ENCODE peak calls at places on chromosomes 2 and 18, in ten cellular contexts. One of them, this sample, is unnamed. For H3K27me3, the result is how much of the 10 kb centered on the place peaks cover.

GRCh38 chr18:48645427-48646002 is 106.7 kb downstream of the CTIF start:
- DNase-seq in effector memory CD4-positive, alpha-beta T cell: no peak
- DNase-seq in prostate gland: no peak
- DNase-seq in cardiac muscle cell: no peak
- DNase-seq in Peyer's patch: no peak
- DNase-seq in RWPE2: no peak
- DNase-seq in tibial artery: no peak
- DNase-seq in GM06990: no peak
- DNase-seq in naive thymus-derived CD4-positive, alpha-beta T cell: no peak
- DNase-seq in breast epithelium: no peak
- DNase-seq in this sample: no peak

GRCh38 chr2:197506658-197507057 is 6.5 kb downstream of the HSPE1 start:
- DNase-seq in naive thymus-derived CD4-positive, alpha-beta T cell: no peak
- DNase-seq in tibial artery: no peak
- DNase-seq in Peyer's patch: no peak
- DNase-seq in cardiac muscle cell: no peak
- DNase-seq in GM06990: no peak
- DNase-seq in breast epithelium: no peak
- DNase-seq in RWPE2: no peak
- DNase-seq in effector memory CD4-positive, alpha-beta T cell: no peak
- DNase-seq in prostate gland: no peak
- DNase-seq in this sample: no peak

GRCh38 chr2:213187386-213187785 is 36.0 kb upstream of the IKZF2 start:
- DNase-seq in GM06990: no peak
- DNase-seq in prostate gland: no peak
- DNase-seq in naive thymus-derived CD4-positive, alpha-beta T cell: no peak
- DNase-seq in RWPE2: no peak
- DNase-seq in tibial artery: no peak
- DNase-seq in cardiac muscle cell: peak
- DNase-seq in effector memory CD4-positive, alpha-beta T cell: no peak
- DNase-seq in Peyer's patch: no peak
- DNase-seq in breast epithelium: no peak
- DNase-seq in this sample: no peak

GRCh38 chr2:55025627-55026026 is 24.6 kb downstream of the RTN4 start:
- DNase-seq in cardiac muscle cell: no peak
- DNase-seq in tibial artery: no peak
- DNase-seq in RWPE2: no peak
- DNase-seq in Peyer's patch: no peak
- DNase-seq in GM06990: peak
- DNase-seq in naive thymus-derived CD4-positive, alpha-beta T cell: no peak
- DNase-seq in breast epithelium: no peak
- DNase-seq in prostate gland: no peak
- DNase-seq in effector memory CD4-positive, alpha-beta T cell: no peak
- DNase-seq in this sample: no peak

GRCh38 chr2:17107875-17108274 is 410.4 kb downstream of the RAD51AP2 start:
- DNase-seq in tibial artery: no peak
- DNase-seq in prostate gland: no peak
- DNase-seq in RWPE2: no peak
- DNase-seq in naive thymus-derived CD4-positive, alpha-beta T cell: no peak
- DNase-seq in Peyer's patch: no peak
- DNase-seq in GM06990: no peak
- DNase-seq in cardiac muscle cell: no peak
- DNase-seq in breast epithelium: no peak
- DNase-seq in effector memory CD4-positive, alpha-beta T cell: no peak
- DNase-seq in this sample: no peak

GRCh38 chr2:139383532-139383931 is 603.3 kb upstream of the NXPH2 start:
- DNase-seq in Peyer's patch: no peak
- DNase-seq in GM06990: no peak
- DNase-seq in cardiac muscle cell: no peak
- DNase-seq in RWPE2: no peak
- DNase-seq in naive thymus-derived CD4-positive, alpha-beta T cell: no peak
- DNase-seq in breast epithelium: no peak
- DNase-seq in prostate gland: no peak
- DNase-seq in tibial artery: no peak
- DNase-seq in effector memory CD4-positive, alpha-beta T cell: no peak
- DNase-seq in this sample: no peak

GRCh38 chr2:235877271-235877670 is 290.9 kb downstream of the GBX2 start:
- DNase-seq in Peyer's patch: no peak
- DNase-seq in GM06990: no peak
- DNase-seq in naive thymus-derived CD4-positive, alpha-beta T cell: no peak
- DNase-seq in tibial artery: no peak
- DNase-seq in cardiac muscle cell: no peak
- DNase-seq in breast epithelium: no peak
- DNase-seq in RWPE2: no peak
- DNase-seq in prostate gland: no peak
- DNase-seq in effector memory CD4-positive, alpha-beta T cell: no peak
- DNase-seq in this sample: no peak

GRCh38 chr18:55124078-55124477 is 164.8 kb upstream of the CCDC68 start:
- DNase-seq in Peyer's patch: no peak
- DNase-seq in RWPE2: no peak
- DNase-seq in prostate gland: no peak
- DNase-seq in breast epithelium: no peak
- DNase-seq in naive thymus-derived CD4-positive, alpha-beta T cell: no peak
- DNase-seq in GM06990: no peak
- DNase-seq in effector memory CD4-positive, alpha-beta T cell: no peak
- DNase-seq in tibial artery: no peak
- DNase-seq in cardiac muscle cell: peak
- DNase-seq in this sample: no peak

GRCh38 chr2:227862227-227862740 is 9.1 kb upstream of the DAW1 start:
- DNase-seq in Peyer's patch: no peak
- DNase-seq in GM06990: no peak
- DNase-seq in prostate gland: peak
- DNase-seq in cardiac muscle cell: peak
- DNase-seq in breast epithelium: no peak
- DNase-seq in tibial artery: no peak
- DNase-seq in naive thymus-derived CD4-positive, alpha-beta T cell: no peak
- DNase-seq in RWPE2: no peak
- DNase-seq in effector memory CD4-positive, alpha-beta T cell: no peak
- DNase-seq in this sample: no peak

GRCh38 chr18:74820160-74820780 is 222.6 kb downstream of the ZNF407 start:
- DNase-seq in breast epithelium: no peak
- DNase-seq in Peyer's patch: no peak
- DNase-seq in GM06990: no peak
- DNase-seq in naive thymus-derived CD4-positive, alpha-beta T cell: no peak
- DNase-seq in effector memory CD4-positive, alpha-beta T cell: no peak
- DNase-seq in cardiac muscle cell: no peak
- DNase-seq in prostate gland: no peak
- DNase-seq in RWPE2: no peak
- DNase-seq in tibial artery: no peak
- DNase-seq in this sample: no peak

GRCh38 chr2:98913916-98914712 is 21.9 kb downstream of the CRACDL start:
- DNase-seq in effector memory CD4-positive, alpha-beta T cell: no peak
- DNase-seq in GM06990: no peak
- DNase-seq in prostate gland: no peak
- DNase-seq in Peyer's patch: no peak
- DNase-seq in breast epithelium: no peak
- DNase-seq in tibial artery: no peak
- DNase-seq in naive thymus-derived CD4-positive, alpha-beta T cell: no peak
- DNase-seq in cardiac muscle cell: no peak
- DNase-seq in RWPE2: no peak
- DNase-seq in this sample: no peak

GRCh38 chr2:105582952-105583660 is 161.6 kb upstream of the NCK2 start:
- DNase-seq in Peyer's patch: no peak
- DNase-seq in GM06990: no peak
- DNase-seq in RWPE2: no peak
- DNase-seq in cardiac muscle cell: no peak
- DNase-seq in prostate gland: no peak
- DNase-seq in naive thymus-derived CD4-positive, alpha-beta T cell: peak
- DNase-seq in tibial artery: no peak
- DNase-seq in effector memory CD4-positive, alpha-beta T cell: no peak
- DNase-seq in breast epithelium: peak
- DNase-seq in this sample: no peak

GRCh38 chr2:109736177-109736827 is 57.8 kb upstream of the RGPD5 start:
- DNase-seq in GM06990: no peak
- DNase-seq in RWPE2: no peak
- DNase-seq in cardiac muscle cell: peak
- DNase-seq in effector memory CD4-positive, alpha-beta T cell: no peak
- DNase-seq in prostate gland: peak
- DNase-seq in naive thymus-derived CD4-positive, alpha-beta T cell: no peak
- DNase-seq in Peyer's patch: peak
- DNase-seq in breast epithelium: peak
- DNase-seq in tibial artery: peak
- DNase-seq in this sample: no peak

GRCh38 chr2:43675646-43676321 is 445 bp downstream of the C1GALT1C1L start:
- DNase-seq in breast epithelium: no peak
- DNase-seq in GM06990: no peak
- DNase-seq in effector memory CD4-positive, alpha-beta T cell: no peak
- DNase-seq in RWPE2: no peak
- DNase-seq in tibial artery: no peak
- DNase-seq in Peyer's patch: no peak
- DNase-seq in naive thymus-derived CD4-positive, alpha-beta T cell: no peak
- DNase-seq in cardiac muscle cell: no peak
- DNase-seq in prostate gland: no peak
- DNase-seq in this sample: no peak

GRCh38 chr2:26809211-26809610 is 23.4 kb downstream of the CENPA start:
- DNase-seq in Peyer's patch: no peak
- DNase-seq in effector memory CD4-positive, alpha-beta T cell: no peak
- DNase-seq in breast epithelium: no peak
- DNase-seq in GM06990: no peak
- DNase-seq in naive thymus-derived CD4-positive, alpha-beta T cell: no peak
- DNase-seq in prostate gland: no peak
- DNase-seq in RWPE2: no peak
- DNase-seq in tibial artery: no peak
- DNase-seq in cardiac muscle cell: no peak
- DNase-seq in this sample: no peak

GRCh38 chr2:105517814-105518705 is 119.2 kb upstream of the FHL2 start:
- DNase-seq in tibial artery: peak
- DNase-seq in prostate gland: no peak
- DNase-seq in effector memory CD4-positive, alpha-beta T cell: no peak
- DNase-seq in naive thymus-derived CD4-positive, alpha-beta T cell: no peak
- DNase-seq in RWPE2: no peak
- DNase-seq in breast epithelium: no peak
- DNase-seq in Peyer's patch: no peak
- DNase-seq in cardiac muscle cell: peak
- DNase-seq in GM06990: no peak
- DNase-seq in this sample: peak

GRCh38 chr2:16441431-16441830 is 224.2 kb downstream of the CYRIA start:
- DNase-seq in prostate gland: no peak
- DNase-seq in GM06990: no peak
- DNase-seq in breast epithelium: no peak
- DNase-seq in naive thymus-derived CD4-positive, alpha-beta T cell: no peak
- DNase-seq in RWPE2: no peak
- DNase-seq in tibial artery: no peak
- DNase-seq in cardiac muscle cell: no peak
- DNase-seq in effector memory CD4-positive, alpha-beta T cell: no peak
- DNase-seq in Peyer's patch: no peak
- DNase-seq in this sample: no peak

GRCh38 chr2:234306426-234307173 is 190.3 kb downstream of the ARL4C start:
- DNase-seq in tibial artery: no peak
- DNase-seq in prostate gland: no peak
- DNase-seq in cardiac muscle cell: no peak
- DNase-seq in GM06990: no peak
- DNase-seq in naive thymus-derived CD4-positive, alpha-beta T cell: no peak
- DNase-seq in effector memory CD4-positive, alpha-beta T cell: no peak
- DNase-seq in breast epithelium: no peak
- DNase-seq in Peyer's patch: no peak
- DNase-seq in RWPE2: no peak
- DNase-seq in this sample: no peak

DNA sequence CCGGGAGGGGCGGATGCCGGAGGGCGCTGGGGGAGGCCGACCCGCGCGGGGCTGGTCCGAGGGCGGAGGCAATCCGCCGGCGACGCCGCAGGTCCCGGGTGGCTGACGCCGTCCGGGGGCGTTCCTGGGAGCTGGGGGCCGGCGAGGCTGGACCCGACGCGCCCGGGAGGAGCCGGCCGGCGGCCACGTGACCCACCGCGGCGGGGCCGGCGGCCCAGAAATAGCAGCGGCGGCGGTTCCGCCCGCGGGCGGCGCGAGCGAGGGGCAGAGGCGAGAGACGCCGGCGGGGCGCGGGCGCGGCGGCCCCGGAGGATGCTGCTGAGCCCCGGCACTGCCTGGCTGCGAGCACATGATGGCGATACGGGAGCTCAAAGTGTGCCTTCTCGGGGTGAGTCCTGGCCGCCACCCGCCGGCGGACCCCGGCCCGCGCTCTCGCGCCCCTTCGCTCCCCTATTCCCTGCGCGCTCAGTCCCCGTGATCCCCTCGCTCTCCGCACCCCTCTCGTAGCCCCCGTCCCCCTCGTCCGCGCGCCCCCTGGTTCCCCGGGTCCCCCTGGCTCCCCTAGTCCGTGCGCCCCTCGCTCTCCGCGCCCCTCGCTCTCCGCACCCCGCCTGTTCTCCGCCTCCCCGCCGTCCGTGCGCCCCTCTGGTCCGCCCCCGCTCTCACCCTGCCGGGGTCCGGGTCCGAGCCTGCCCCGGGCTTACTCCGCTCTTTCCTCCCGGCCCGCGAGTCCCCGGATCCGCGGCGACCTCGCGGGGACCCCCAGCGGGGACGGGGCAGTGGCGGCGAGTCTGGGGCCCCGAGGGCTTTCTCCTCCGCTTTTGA is at the start of gene RAB31:
- DNase-seq in breast epithelium: peak
- DNase-seq in effector memory CD4-positive, alpha-beta T cell: no peak
- DNase-seq in GM06990: peak
- DNase-seq in naive thymus-derived CD4-positive, alpha-beta T cell: no peak
- DNase-seq in Peyer's patch: peak
- DNase-seq in prostate gland: peak
- DNase-seq in tibial artery: peak
- DNase-seq in RWPE2: no peak
- DNase-seq in cardiac muscle cell: peak
- DNase-seq in this sample: no peak
- H3K27me3 ChIP-seq in breast epithelium: under half
- H3K27me3 ChIP-seq in effector memory CD4-positive, alpha-beta T cell: under half
- H3K27me3 ChIP-seq in GM06990: under half
- H3K27me3 ChIP-seq in naive thymus-derived CD4-positive, alpha-beta T cell: under half
- H3K27me3 ChIP-seq in Peyer's patch: under half
- H3K27me3 ChIP-seq in prostate gland: under half
- H3K27me3 ChIP-seq in tibial artery: under half
- H3K27me3 ChIP-seq in RWPE2: under half
- H3K27me3 ChIP-seq in cardiac muscle cell: under half
- H3K27me3 ChIP-seq in this sample: under half

GRCh38 chr2:10980886-10981425 is 69.2 kb downstream of the KCNF1 start:
- DNase-seq in GM06990: no peak
- DNase-seq in cardiac muscle cell: no peak
- DNase-seq in naive thymus-derived CD4-positive, alpha-beta T cell: no peak
- DNase-seq in effector memory CD4-positive, alpha-beta T cell: no peak
- DNase-seq in RWPE2: no peak
- DNase-seq in Peyer's patch: no peak
- DNase-seq in breast epithelium: no peak
- DNase-seq in prostate gland: no peak
- DNase-seq in tibial artery: no peak
- DNase-seq in this sample: no peak
- H3K27me3 ChIP-seq in GM06990: under half
- H3K27me3 ChIP-seq in cardiac muscle cell: under half
- H3K27me3 ChIP-seq in naive thymus-derived CD4-positive, alpha-beta T cell: under half
- H3K27me3 ChIP-seq in effector memory CD4-positive, alpha-beta T cell: under half
- H3K27me3 ChIP-seq in RWPE2: under half
- H3K27me3 ChIP-seq in Peyer's patch: under half
- H3K27me3 ChIP-seq in breast epithelium: under half
- H3K27me3 ChIP-seq in prostate gland: under half
- H3K27me3 ChIP-seq in tibial artery: under half
- H3K27me3 ChIP-seq in this sample: under half

GRCh38 chr2:21011453-21011852 is 32.4 kb downstream of the APOB start:
- DNase-seq in effector memory CD4-positive, alpha-beta T cell: no peak
- DNase-seq in Peyer's patch: no peak
- DNase-seq in naive thymus-derived CD4-positive, alpha-beta T cell: no peak
- DNase-seq in tibial artery: no peak
- DNase-seq in GM06990: no peak
- DNase-seq in cardiac muscle cell: no peak
- DNase-seq in breast epithelium: no peak
- DNase-seq in prostate gland: no peak
- DNase-seq in RWPE2: no peak
- DNase-seq in this sample: no peak
- H3K27me3 ChIP-seq in effector memory CD4-positive, alpha-beta T cell: under half
- H3K27me3 ChIP-seq in Peyer's patch: under half
- H3K27me3 ChIP-seq in naive thymus-derived CD4-positive, alpha-beta T cell: under half
- H3K27me3 ChIP-seq in tibial artery: under half
- H3K27me3 ChIP-seq in GM06990: under half
- H3K27me3 ChIP-seq in cardiac muscle cell: under half
- H3K27me3 ChIP-seq in breast epithelium: under half
- H3K27me3 ChIP-seq in prostate gland: under half
- H3K27me3 ChIP-seq in RWPE2: under half
- H3K27me3 ChIP-seq in this sample: under half

GRCh38 chr2:222302178-222303018 is 3.6 kb upstream of the PAX3 start:
- DNase-seq in Peyer's patch: no peak
- DNase-seq in prostate gland: no peak
- DNase-seq in effector memory CD4-positive, alpha-beta T cell: no peak
- DNase-seq in breast epithelium: no peak
- DNase-seq in tibial artery: no peak
- DNase-seq in RWPE2: no peak
- DNase-seq in naive thymus-derived CD4-positive, alpha-beta T cell: no peak
- DNase-seq in GM06990: no peak
- DNase-seq in cardiac muscle cell: no peak
- DNase-seq in this sample: no peak
- H3K27me3 ChIP-seq in Peyer's patch: under half
- H3K27me3 ChIP-seq in prostate gland: half or more
- H3K27me3 ChIP-seq in effector memory CD4-positive, alpha-beta T cell: half or more
- H3K27me3 ChIP-seq in breast epithelium: under half
- H3K27me3 ChIP-seq in tibial artery: half or more
- H3K27me3 ChIP-seq in RWPE2: half or more
- H3K27me3 ChIP-seq in naive thymus-derived CD4-positive, alpha-beta T cell: under half
- H3K27me3 ChIP-seq in GM06990: under half
- H3K27me3 ChIP-seq in cardiac muscle cell: half or more
- H3K27me3 ChIP-seq in this sample: half or more